ENCODE peak calls at places on chromosomes 4 and X, in eight cellular contexts. C is CD4-positive, alpha-beta memory T cell; N is naive thymus-derived CD4-positive, alpha-beta T cell; R is upper lobe of right lung; I is DND-41; A is A673; T is CD4-positive, CD25-positive, alpha-beta regulatory T cell; V is right lobe of liver. J is an unnamed sample.
A peak's percentile ranks its signal among the peaks of the same experiment; 100 is the strongest.

GRCh38 chrX:37998586-37999267 is 7.6 kb upstream of the SYTL5 start:
- DNase-seq in C (no peak), N (no peak), R (no peak), I (no peak), A (no peak), T (no peak), V (no peak), J (no peak)

GRCh38 chr4:55078987-55079386 is 46.4 kb downstream of the KDR start:
- DNase-seq in C (no peak), N (no peak), R (no peak), I (no peak), A (peak; percentile 85), T (no peak), V (no peak), J (no peak)

GRCh38 chrX:125709074-125709473 is 389.4 kb downstream of the TEX13C start:
- DNase-seq in C (no peak), N (no peak), R (peak; percentile 16), I (no peak), A (no peak), T (no peak), V (no peak), J (no peak)

GRCh38 chrX:11944486-11944885 is 186.4 kb downstream of the MSL3 start:
- DNase-seq in C (no peak), N (no peak), R (no peak), I (no peak), A (peak; percentile 56), T (no peak), V (no peak), J (peak; percentile 71)

GRCh38 chrX:155679715-155680114 is 67.0 kb upstream of the TMLHE start:
- DNase-seq in C (no peak), N (no peak), R (no peak), I (no peak), A (no peak), T (no peak), V (no peak), J (no peak)

GRCh38 chrX:42422961-42423360 is 355.0 kb downstream of the PPP1R2C start:
- DNase-seq in C (no peak), N (no peak), R (no peak), I (no peak), A (no peak), T (no peak), V (no peak), J (no peak)

GRCh38 chr4:80610199-80610598 is 274.7 kb downstream of the CFAP299 start:
- DNase-seq in C (no peak), N (no peak), R (no peak), I (no peak), A (no peak), T (no peak), V (no peak), J (peak; percentile 46)

GRCh38 chrX:141642979-141643378 is 53.5 kb downstream of the SPANXA2 start:
- DNase-seq in C (no peak), N (no peak), R (no peak), I (no peak), A (peak; percentile 2), T (no peak), V (no peak), J (no peak)

GRCh38 chr4:80382090-80382832 is 46.7 kb downstream of the CFAP299 start:
- DNase-seq in C (no peak), N (no peak), R (no peak), I (no peak), A (no peak), T (no peak), V (no peak), J (no peak)

GRCh38 chrX:48508400-48509244 is at the start of gene PORCN:
- DNase-seq in C (peak; percentile 62), N (peak; percentile 62), R (peak; percentile 93), I (peak; percentile 83), A (peak; percentile 79), T (peak; percentile 64), V (peak; percentile 86), J (peak; percentile 91)

GRCh38 chr4:176981551-176981950 is 188.8 kb upstream of the VEGFC start:
- DNase-seq in C (no peak), N (no peak), R (no peak), I (no peak), A (no peak), T (no peak), V (no peak), J (no peak)

GRCh38 chr4:20272411-20272872 is 20.7 kb downstream of the SLIT2 start:
- DNase-seq in C (no peak), N (no peak), R (no peak), I (no peak), A (no peak), T (no peak), V (no peak), J (no peak)

GRCh38 chr4:74944354-74944793 is 11.5 kb downstream of the PARM1 start:
- DNase-seq in C (no peak), N (no peak), R (peak; percentile 59), I (no peak), A (no peak), T (no peak), V (no peak), J (no peak)

DNA sequence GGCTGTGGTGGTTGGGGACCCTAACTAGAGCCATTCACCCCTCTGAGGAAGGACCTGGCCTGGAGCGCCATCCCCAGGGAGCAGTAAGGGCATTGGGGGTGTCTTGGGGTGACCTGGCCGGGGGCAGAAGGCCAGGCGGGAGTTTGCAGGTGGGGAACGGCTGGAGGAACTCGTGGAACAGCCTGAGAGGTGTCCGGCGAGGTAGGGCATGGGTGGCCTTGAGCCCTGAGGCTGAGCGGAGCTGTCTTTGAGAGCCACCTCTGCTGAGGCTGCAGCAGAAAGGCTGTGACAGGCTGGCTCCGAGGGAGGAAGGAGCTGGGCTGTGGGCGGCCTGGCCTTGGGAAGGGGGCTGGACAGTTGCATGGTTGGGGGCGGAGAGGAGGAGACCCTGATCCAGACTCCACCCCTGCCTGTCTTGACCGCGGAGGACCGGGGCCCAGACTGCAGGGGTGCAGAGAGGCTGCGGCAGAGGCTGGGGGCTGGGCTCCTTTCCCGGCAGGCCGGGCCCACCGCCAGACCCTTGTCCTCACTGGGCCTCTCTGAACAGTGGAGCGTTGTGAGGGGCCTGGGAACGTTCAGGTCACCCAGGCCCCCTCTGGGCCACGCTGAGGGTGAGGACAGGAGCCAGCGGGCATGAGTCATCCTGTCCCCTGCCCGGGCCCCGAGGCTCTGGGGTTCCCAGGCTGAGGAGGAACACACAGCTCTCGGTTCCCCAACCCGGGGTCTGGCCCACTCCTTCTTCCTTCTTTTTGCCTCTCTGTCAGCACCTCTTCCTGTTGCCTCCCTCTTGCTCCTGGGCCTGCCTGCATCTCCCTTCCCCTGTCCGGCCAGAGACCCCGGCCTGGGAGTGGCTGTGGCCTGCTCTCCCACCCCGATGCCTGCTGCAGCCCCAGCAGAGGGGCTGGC is 8.1 kb downstream of the SH3BP2 start:
- DNase-seq in C (no peak), N (no peak), R (peak; percentile 90), I (no peak), A (no peak), T (no peak), V (peak; percentile 86), J (no peak)
- H3K4me1 ChIP-seq in C (peaks cover 48% of the 10 kb centered on the region), N (peaks cover 45% of the 10 kb centered on the region), R (peaks cover 93% of the 10 kb centered on the region), I (no peaks in the 10 kb centered on the region), A (peaks cover 11% of the 10 kb centered on the region), T (peaks cover 48% of the 10 kb centered on the region), V (peaks cover 74% of the 10 kb centered on the region), J (peaks cover 37% of the 10 kb centered on the region)

GRCh38 chr4:158822348-158822747 is 53.5 kb downstream of the FNIP2 start:
- DNase-seq in C (no peak), N (no peak), R (no peak), I (no peak), A (no peak), T (no peak), V (no peak), J (no peak)
- H3K4me1 ChIP-seq in C (peaks cover 43% of the 10 kb centered on the region), N (peaks cover 23% of the 10 kb centered on the region), R (peaks cover 98% of the 10 kb centered on the region), I (peaks cover 9% of the 10 kb centered on the region), A (no peaks in the 10 kb centered on the region), T (peaks cover 27% of the 10 kb centered on the region), V (peaks cover 88% of the 10 kb centered on the region), J (no peaks in the 10 kb centered on the region)

GRCh38 chr4:104421576-104421975 is 73.1 kb downstream of the CXXC4 start:
- DNase-seq in C (no peak), N (no peak), R (no peak), I (no peak), A (no peak), T (no peak), V (no peak), J (no peak)

GRCh38 chr4:104425948-104426347 is 68.7 kb downstream of the CXXC4 start:
- DNase-seq in C (no peak), N (no peak), R (no peak), I (no peak), A (no peak), T (no peak), V (no peak), J (no peak)

GRCh38 chr4:104424368-104424921 is 70.2 kb downstream of the CXXC4 start:
- DNase-seq in C (no peak), N (no peak), R (no peak), I (no peak), A (no peak), T (no peak), V (no peak), J (no peak)

GRCh38 chr4:104420766-104421165 is 73.9 kb downstream of the CXXC4 start:
- DNase-seq in C (no peak), N (no peak), R (no peak), I (no peak), A (peak; percentile 23), T (no peak), V (no peak), J (no peak)

GRCh38 chr4:104425003-104425402 is 69.7 kb downstream of the CXXC4 start:
- DNase-seq in C (no peak), N (no peak), R (no peak), I (no peak), A (peak; percentile 33), T (no peak), V (no peak), J (no peak)
- H3K4me1 ChIP-seq in C (no peaks in the 10 kb centered on the region), N (no peaks in the 10 kb centered on the region), R (no peaks in the 10 kb centered on the region), I (no peaks in the 10 kb centered on the region), A (peaks cover 23% of the 10 kb centered on the region), T (no peaks in the 10 kb centered on the region), V (no peaks in the 10 kb centered on the region), J (no peaks in the 10 kb centered on the region)

GRCh38 chr4:6788123-6788522 is 5.6 kb downstream of the KIAA0232 start:
- DNase-seq in C (no peak), N (no peak), R (no peak), I (no peak), A (no peak), T (no peak), V (no peak), J (no peak)
- H3K4me1 ChIP-seq in C (peaks cover 50% of the 10 kb centered on the region), N (peaks cover 17% of the 10 kb centered on the region), R (peaks cover 36% of the 10 kb centered on the region), I (peaks cover 21% of the 10 kb centered on the region), A (peaks cover 16% of the 10 kb centered on the region), T (peaks cover 28% of the 10 kb centered on the region), V (peaks cover 38% of the 10 kb centered on the region), J (peaks cover 37% of the 10 kb centered on the region)

GRCh38 chr4:98518555-98519267 is 139.7 kb downstream of the TSPAN5 start:
- DNase-seq in C (no peak), N (no peak), R (no peak), I (no peak), A (no peak), T (no peak), V (no peak), J (peak; percentile 95)
- H3K4me1 ChIP-seq in C (peaks cover 40% of the 10 kb centered on the region), N (no peaks in the 10 kb centered on the region), R (no peaks in the 10 kb centered on the region), I (peaks cover 17% of the 10 kb centered on the region), A (peaks cover 24% of the 10 kb centered on the region), T (peaks cover 39% of the 10 kb centered on the region), V (no peaks in the 10 kb centered on the region), J (peaks cover 86% of the 10 kb centered on the region)

GRCh38 chr4:15610855-15611254 is 44.3 kb downstream of the FBXL5 start:
- DNase-seq in C (no peak), N (no peak), R (no peak), I (no peak), A (no peak), T (no peak), V (no peak), J (no peak)
- H3K4me1 ChIP-seq in C (no peaks in the 10 kb centered on the region), N (no peaks in the 10 kb centered on the region), R (no peaks in the 10 kb centered on the region), I (no peaks in the 10 kb centered on the region), A (no peaks in the 10 kb centered on the region), T (no peaks in the 10 kb centered on the region), V (no peaks in the 10 kb centered on the region), J (peaks cover 6% of the 10 kb centered on the region)